ENCODE peak calls at places on chromosomes 3 and 15, in nine cellular contexts. V, B, A, Z, L, S, F, Y and P are unnamed samples.

GRCh38 chr3:138600341-138600740 is 6.3 kb upstream of the CEP70 start:
- DNase-seq in V (no peak), B (no peak), A (no peak), Z (no peak), L (no peak), S (no peak), F (no peak), Y (no peak), P (no peak)

GRCh38 chr3:132417695-132418520 is 606 bp downstream of the DNAJC13 start:
- DNase-seq in V (peak; percentile 31), B (no peak), A (peak; percentile 78), Z (peak; percentile 34), L (peak; percentile 31), S (peak; percentile 35), F (peak; percentile 84), Y (no peak), P (peak; percentile 90)

GRCh38 chr15:88323468-88323867 is 66.9 kb upstream of the NTRK3 start:
- DNase-seq in V (no peak), B (no peak), A (no peak), Z (no peak), L (no peak), S (no peak), F (no peak), Y (no peak), P (no peak)

GRCh38 chr3:52494446-52494845 is 692 bp upstream of the STAB1 start:
- DNase-seq in V (no peak), B (no peak), A (no peak), Z (no peak), L (no peak), S (no peak), F (no peak), Y (no peak), P (peak; percentile 40)

GRCh38 chr15:76206325-76206976 is 104.8 kb downstream of the ETFA start:
- DNase-seq in V (no peak), B (peak; percentile 85), A (peak; percentile 82), Z (no peak), L (peak; percentile 91), S (no peak), F (peak; percentile 40), Y (no peak), P (peak; percentile 31)

GRCh38 chr3:66220066-66220465 is 735 bp upstream of the SLC25A26 start:
- DNase-seq in V (no peak), B (no peak), A (peak; percentile 15), Z (no peak), L (no peak), S (no peak), F (no peak), Y (no peak), P (peak; percentile 32)

GRCh38 chr3:151776259-151776740 is 37.6 kb upstream of the AADAC start:
- DNase-seq in V (no peak), B (no peak), A (no peak), Z (no peak), L (no peak), S (no peak), F (no peak), Y (no peak), P (no peak)

GRCh38 chr15:58517252-58517681 is 85.5 kb downstream of the LIPC start:
- DNase-seq in V (no peak), B (no peak), A (no peak), Z (no peak), L (no peak), S (peak; percentile 51), F (no peak), Y (no peak), P (no peak)

GRCh38 chr3:135325096-135325495 is 530.0 kb downstream of the EPHB1 start:
- DNase-seq in V (no peak), B (no peak), A (peak; percentile 22), Z (no peak), L (no peak), S (no peak), F (peak; percentile 8), Y (no peak), P (no peak)

GRCh38 chr3:64443553-64444331 is 218.5 kb upstream of the PRICKLE2 start:
- DNase-seq in V (no peak), B (peak; percentile 16), A (peak; percentile 41), Z (no peak), L (no peak), S (no peak), F (no peak), Y (peak; percentile 67), P (peak; percentile 53)

GRCh38 chr15:51075364-51075763 is 19.3 kb downstream of the TNFAIP8L3 start:
- DNase-seq in V (no peak), B (no peak), A (no peak), Z (no peak), L (no peak), S (no peak), F (no peak), Y (no peak), P (no peak)

GRCh38 chr15:89575656-89576416 is 567 bp downstream of the TICRR start:
- DNase-seq in V (no peak), B (peak; percentile 10), A (peak; percentile 43), Z (no peak), L (no peak), S (peak; percentile 49), F (no peak), Y (no peak), P (peak; percentile 45)

GRCh38 chr3:124679048-124679638 is 51.1 kb upstream of the UMPS start:
- DNase-seq in V (no peak), B (no peak), A (no peak), Z (no peak), L (no peak), S (no peak), F (no peak), Y (no peak), P (no peak)